ENCODE peak calls at places on chromosomes 3 and 15, in six cellular contexts. One of them, this sample, is unnamed. For H3K36me3, the result is how much of the 10 kb centered on the place peaks cover.

GRCh38 chr3:102410616-102411015 is 24.2 kb upstream of the ZPLD1 start:
- DNase-seq in CD8-positive, alpha-beta T cell: no peak
- DNase-seq in left lung: no peak
- DNase-seq in IMR-90: no peak
- DNase-seq in ovary: no peak
- DNase-seq in SJSA1: no peak
- DNase-seq in this sample: no peak

GRCh38 chr15:53559364-53560253 is 199.9 kb downstream of the WDR72 start:
- DNase-seq in ovary: no peak
- DNase-seq in SJSA1: no peak
- DNase-seq in left lung: no peak
- DNase-seq in IMR-90: no peak
- DNase-seq in CD8-positive, alpha-beta T cell: no peak
- DNase-seq in this sample: no peak

GRCh38 chr3:126917232-126917804 is 65.6 kb upstream of the PLXNA1 start:
- DNase-seq in left lung: no peak
- DNase-seq in SJSA1: no peak
- DNase-seq in CD8-positive, alpha-beta T cell: no peak
- DNase-seq in IMR-90: no peak
- DNase-seq in ovary: no peak
- DNase-seq in this sample: no peak

GRCh38 chr15:79193157-79193948 is 89.2 kb upstream of the ANKRD34C start:
- DNase-seq in IMR-90: no peak
- DNase-seq in SJSA1: no peak
- DNase-seq in ovary: no peak
- DNase-seq in left lung: no peak
- DNase-seq in CD8-positive, alpha-beta T cell: no peak
- DNase-seq in this sample: no peak

GRCh38 chr15:25240461-25241021 is 198.3 kb downstream of the UBE3A start:
- DNase-seq in left lung: peak
- DNase-seq in ovary: no peak
- DNase-seq in IMR-90: no peak
- DNase-seq in CD8-positive, alpha-beta T cell: no peak
- DNase-seq in SJSA1: no peak
- DNase-seq in this sample: no peak

GRCh38 chr3:106085998-106086397 is 217.2 kb upstream of the CBLB start:
- DNase-seq in IMR-90: no peak
- DNase-seq in CD8-positive, alpha-beta T cell: no peak
- DNase-seq in SJSA1: no peak
- DNase-seq in ovary: no peak
- DNase-seq in left lung: no peak
- DNase-seq in this sample: no peak

GRCh38 chr3:72259755-72260589 is 475.0 kb upstream of the PROK2 start:
- DNase-seq in CD8-positive, alpha-beta T cell: no peak
- DNase-seq in ovary: no peak
- DNase-seq in IMR-90: no peak
- DNase-seq in left lung: no peak
- DNase-seq in SJSA1: no peak
- DNase-seq in this sample: no peak

GRCh38 chr3:57691411-57692133 is 1.3 kb downstream of the DENND6A start:
- DNase-seq in ovary: peak
- DNase-seq in SJSA1: no peak
- DNase-seq in CD8-positive, alpha-beta T cell: no peak
- DNase-seq in left lung: no peak
- DNase-seq in IMR-90: peak
- DNase-seq in this sample: no peak

GRCh38 chr3:194637066-194637465 is 3.8 kb upstream of the TMEM44 start:
- DNase-seq in IMR-90: no peak
- DNase-seq in SJSA1: no peak
- DNase-seq in left lung: no peak
- DNase-seq in ovary: no peak
- DNase-seq in CD8-positive, alpha-beta T cell: no peak
- DNase-seq in this sample: no peak

GRCh38 chr15:42582569-42583235 is 7.3 kb downstream of the STARD9 start:
- DNase-seq in left lung: no peak
- DNase-seq in ovary: no peak
- DNase-seq in SJSA1: no peak
- DNase-seq in IMR-90: no peak
- DNase-seq in CD8-positive, alpha-beta T cell: no peak
- DNase-seq in this sample: no peak

GRCh38 chr15:62739507-62739906 is 303.0 kb upstream of the TPM1 start:
- DNase-seq in left lung: no peak
- DNase-seq in CD8-positive, alpha-beta T cell: no peak
- DNase-seq in SJSA1: no peak
- DNase-seq in ovary: no peak
- DNase-seq in IMR-90: peak
- DNase-seq in this sample: no peak

GRCh38 chr3:169968224-169968623 is 1.6 kb downstream of the SEC62 start:
- DNase-seq in left lung: no peak
- DNase-seq in CD8-positive, alpha-beta T cell: no peak
- DNase-seq in IMR-90: no peak
- DNase-seq in ovary: no peak
- DNase-seq in SJSA1: no peak
- DNase-seq in this sample: no peak
- H3K36me3 ChIP-seq in left lung: under half
- H3K36me3 ChIP-seq in CD8-positive, alpha-beta T cell: under half
- H3K36me3 ChIP-seq in IMR-90: under half
- H3K36me3 ChIP-seq in ovary: under half
- H3K36me3 ChIP-seq in SJSA1: under half
- H3K36me3 ChIP-seq in this sample: under half

GRCh38 chr15:74337607-74338211 is 29.7 kb downstream of the CYP11A1 start:
- DNase-seq in CD8-positive, alpha-beta T cell: no peak
- DNase-seq in SJSA1: no peak
- DNase-seq in ovary: no peak
- DNase-seq in IMR-90: no peak
- DNase-seq in left lung: no peak
- DNase-seq in this sample: no peak
- H3K36me3 ChIP-seq in CD8-positive, alpha-beta T cell: under half
- H3K36me3 ChIP-seq in SJSA1: under half
- H3K36me3 ChIP-seq in ovary: under half
- H3K36me3 ChIP-seq in IMR-90: under half
- H3K36me3 ChIP-seq in left lung: under half
- H3K36me3 ChIP-seq in this sample: under half

DNA sequence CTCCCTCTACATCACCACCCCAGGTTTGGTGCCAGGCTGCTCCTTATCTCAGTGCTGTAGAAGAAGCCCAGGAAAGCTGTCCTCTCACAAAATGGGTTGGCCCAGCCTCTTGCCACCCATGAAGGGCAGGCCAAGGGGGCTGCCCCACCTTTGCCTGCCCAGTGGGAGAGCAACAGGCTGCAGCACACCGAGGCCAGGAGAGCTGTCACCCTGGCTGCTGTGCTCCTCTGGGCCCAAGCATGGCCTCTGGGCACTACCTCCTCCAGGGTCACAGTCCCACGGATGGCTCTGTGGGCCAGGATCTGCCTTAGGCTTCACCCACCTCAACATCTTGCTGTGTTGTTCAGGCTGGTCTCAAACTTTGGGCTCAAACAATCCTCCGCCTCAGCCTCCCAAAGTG is 6.4 kb upstream of the STAB1 start:
- DNase-seq in SJSA1: no peak
- DNase-seq in ovary: no peak
- DNase-seq in left lung: no peak
- DNase-seq in IMR-90: no peak
- DNase-seq in CD8-positive, alpha-beta T cell: no peak
- DNase-seq in this sample: no peak
- H3K36me3 ChIP-seq in SJSA1: half or more
- H3K36me3 ChIP-seq in ovary: under half
- H3K36me3 ChIP-seq in left lung: under half
- H3K36me3 ChIP-seq in IMR-90: half or more
- H3K36me3 ChIP-seq in CD8-positive, alpha-beta T cell: under half
- H3K36me3 ChIP-seq in this sample: half or more

DNA sequence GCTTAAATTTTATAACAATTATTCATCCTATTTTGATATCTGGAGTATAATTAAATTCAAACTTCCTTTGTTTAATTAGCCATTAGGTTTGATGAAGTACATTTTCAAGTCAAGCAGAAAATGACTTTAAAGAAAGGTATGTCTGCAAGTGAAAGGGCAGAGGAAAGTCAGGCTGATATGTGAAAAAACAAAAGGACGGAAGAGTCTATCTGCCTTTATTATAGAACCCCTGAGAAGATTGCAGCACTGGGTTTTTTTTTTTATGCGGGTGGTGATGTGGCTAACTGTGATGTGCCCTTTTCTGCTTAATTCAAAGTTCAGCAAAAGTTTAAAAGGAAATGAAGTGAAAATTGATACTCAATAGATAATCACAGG is 83.2 kb downstream of the COL8A1 start:
- DNase-seq in left lung: no peak
- DNase-seq in CD8-positive, alpha-beta T cell: no peak
- DNase-seq in ovary: no peak
- DNase-seq in SJSA1: no peak
- DNase-seq in IMR-90: peak
- DNase-seq in this sample: no peak
- H3K36me3 ChIP-seq in left lung: under half
- H3K36me3 ChIP-seq in CD8-positive, alpha-beta T cell: under half
- H3K36me3 ChIP-seq in ovary: under half
- H3K36me3 ChIP-seq in SJSA1: under half
- H3K36me3 ChIP-seq in IMR-90: under half
- H3K36me3 ChIP-seq in this sample: under half

DNA sequence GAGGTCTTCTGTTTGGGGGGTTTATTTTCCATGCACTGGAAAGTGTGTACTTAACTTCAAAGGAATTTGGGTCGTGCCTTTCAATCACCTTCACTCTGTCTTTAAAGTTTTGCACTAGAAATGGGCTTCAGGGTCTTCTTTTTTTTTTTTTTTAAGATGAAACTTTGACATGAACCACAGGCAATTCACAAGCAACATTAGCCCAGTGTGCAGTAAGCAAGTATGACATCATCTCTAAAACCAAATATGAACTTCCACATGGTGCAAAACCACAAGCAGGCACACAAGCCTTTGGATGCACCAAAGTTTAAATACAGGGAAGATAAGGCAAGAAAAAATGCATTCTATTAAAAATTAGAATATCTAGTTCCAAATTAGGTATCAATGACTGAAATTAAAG is 381.9 kb downstream of the ERC2 start:
- DNase-seq in SJSA1: no peak
- DNase-seq in IMR-90: no peak
- DNase-seq in ovary: no peak
- DNase-seq in CD8-positive, alpha-beta T cell: no peak
- DNase-seq in left lung: no peak
- DNase-seq in this sample: no peak
- H3K36me3 ChIP-seq in SJSA1: under half
- H3K36me3 ChIP-seq in IMR-90: under half
- H3K36me3 ChIP-seq in ovary: under half
- H3K36me3 ChIP-seq in CD8-positive, alpha-beta T cell: under half
- H3K36me3 ChIP-seq in left lung: under half
- H3K36me3 ChIP-seq in this sample: under half

GRCh38 chr3:147359177-147360062 is 46.9 kb downstream of the ZIC4 start:
- DNase-seq in left lung: no peak
- DNase-seq in CD8-positive, alpha-beta T cell: no peak
- DNase-seq in IMR-90: no peak
- DNase-seq in ovary: no peak
- DNase-seq in SJSA1: no peak
- DNase-seq in this sample: no peak
- H3K36me3 ChIP-seq in left lung: under half
- H3K36me3 ChIP-seq in CD8-positive, alpha-beta T cell: under half
- H3K36me3 ChIP-seq in IMR-90: under half
- H3K36me3 ChIP-seq in ovary: under half
- H3K36me3 ChIP-seq in SJSA1: under half
- H3K36me3 ChIP-seq in this sample: under half

DNA sequence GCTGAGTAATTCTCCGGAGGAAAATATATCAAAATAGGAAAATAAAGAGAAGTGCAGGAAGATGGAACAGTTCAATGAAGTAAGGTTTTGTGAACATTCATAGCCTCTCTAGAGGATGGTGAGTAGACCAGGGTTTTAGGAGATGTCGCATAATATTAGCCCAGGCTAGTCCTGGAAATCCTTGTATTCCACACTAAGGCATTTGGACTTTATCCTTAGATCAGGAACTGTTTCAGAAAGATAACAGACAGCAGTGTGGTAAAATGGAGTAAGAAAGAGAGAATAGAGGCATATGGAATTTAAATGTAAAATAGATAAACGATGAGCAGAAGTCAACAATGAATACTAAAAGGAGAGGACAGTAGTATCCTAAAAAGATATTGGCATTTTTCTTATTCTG is 12.1 kb downstream of the COPB2 start:
- DNase-seq in SJSA1: no peak
- DNase-seq in left lung: no peak
- DNase-seq in IMR-90: no peak
- DNase-seq in ovary: no peak
- DNase-seq in CD8-positive, alpha-beta T cell: no peak
- DNase-seq in this sample: no peak
- H3K36me3 ChIP-seq in SJSA1: half or more
- H3K36me3 ChIP-seq in left lung: under half
- H3K36me3 ChIP-seq in IMR-90: under half
- H3K36me3 ChIP-seq in ovary: under half
- H3K36me3 ChIP-seq in CD8-positive, alpha-beta T cell: under half
- H3K36me3 ChIP-seq in this sample: half or more